ENCODE peak calls at places on chromosomes 11 and 22, in four cellular contexts. X is HL-60, V is K562, B is GM12878. Z is an unnamed sample.

GRCh38 chr11:62883677-62884076 is 3.0 kb downstream of the SLC3A2 start:
- DNase-seq in X (no peak), V (no peak), B (no peak), Z (no peak)

GRCh38 chr11:94169516-94169915 is 40.9 kb downstream of the PANX1 start:
- DNase-seq in X (no peak), V (no peak), B (no peak), Z (no peak)

GRCh38 chr11:95469268-95469667 is 238.3 kb upstream of the SESN3 start:
- DNase-seq in X (no peak), V (no peak), B (no peak), Z (no peak)

GRCh38 chr11:133029096-133029495 is 503.2 kb downstream of the OPCML start:
- DNase-seq in X (no peak), V (no peak), B (no peak), Z (no peak)

GRCh38 chr11:29009426-29009825 is 901.2 kb downstream of the METTL15 start:
- DNase-seq in X (no peak), V (no peak), B (no peak), Z (no peak)

GRCh38 chr11:78573271-78574035 is 1.2 kb downstream of the NARS2 start:
- DNase-seq in X (no peak), V (no peak), B (no peak), Z (no peak)

GRCh38 chr11:73951797-73952196 is 971 bp downstream of the DNAJB13 start:
- DNase-seq in X (no peak), V (no peak), B (no peak), Z (no peak)

GRCh38 chr11:85595285-85595884 is 31.8 kb downstream of the DLG2 start:
- DNase-seq in X (no peak), V (peak; percentile 34), B (peak; percentile 3), Z (no peak)

GRCh38 chr11:119085523-119085878 is 820 bp downstream of the HMBS start:
- DNase-seq in X (no peak), V (peak; percentile 52), B (no peak), Z (no peak)

GRCh38 chr11:32594272-32594671 is 10.6 kb downstream of the EIF3M start:
- DNase-seq in X (peak; percentile 68), V (no peak), B (no peak), Z (no peak)

GRCh38 chr22:39297490-39298193 is 21.8 kb downstream of the RPL3 start:
- DNase-seq in X (no peak), V (no peak), B (no peak), Z (no peak)

GRCh38 chr11:19714387-19715363 is 2.0 kb downstream of the NAV2 start:
- DNase-seq in X (no peak), V (peak; percentile 14), B (no peak), Z (no peak)

GRCh38 chr22:44091021-44091721 is 67.1 kb downstream of the PARVB start:
- DNase-seq in X (peak; percentile 7), V (peak; percentile 20), B (no peak), Z (no peak)

GRCh38 chr11:66842896-66843775 is at the start of gene RCE1:
- DNase-seq in X (peak; percentile 84), V (peak; percentile 93), B (peak; percentile 37), Z (peak; percentile 97)

GRCh38 chr11:102603091-102603490 is 22.0 kb downstream of the MMP20 start:
- DNase-seq in X (no peak), V (no peak), B (no peak), Z (no peak)

DNA sequence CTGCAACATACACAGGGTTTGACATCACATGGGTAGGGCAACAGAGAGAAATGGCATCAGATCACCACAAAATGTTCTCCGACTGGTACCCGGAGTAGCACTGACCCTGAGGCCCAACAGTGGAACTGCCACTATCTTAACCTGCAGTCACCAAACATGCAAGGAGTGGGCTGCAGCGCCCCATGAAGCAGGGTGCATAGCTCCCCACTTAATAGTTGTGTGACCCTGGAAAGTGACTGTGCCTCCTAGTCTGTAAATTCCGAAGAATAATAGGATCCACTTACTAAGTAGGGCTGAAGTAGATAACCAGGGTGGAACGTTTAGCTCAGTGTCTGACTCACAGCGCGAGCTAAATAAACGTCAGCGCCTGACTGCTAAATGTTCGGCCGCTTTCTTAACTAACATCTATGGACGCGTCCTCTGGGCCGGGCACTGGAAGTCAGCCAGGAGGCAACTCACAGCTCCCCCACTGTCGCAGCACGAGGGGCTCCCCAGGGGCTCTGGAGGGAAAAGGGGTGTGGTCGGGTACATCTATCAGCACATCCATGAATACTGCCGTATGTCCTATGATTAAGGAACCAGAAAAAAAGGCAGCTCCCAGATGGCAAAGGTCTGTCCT is 777 bp downstream of the LTO1 start:
- DNase-seq in X (peak; percentile 5), V (no peak), B (no peak), Z (no peak)
- TF ChIP-seq SPI1 in X (no peak), V (no peak), B (no peak), Z (no peak)

DNA sequence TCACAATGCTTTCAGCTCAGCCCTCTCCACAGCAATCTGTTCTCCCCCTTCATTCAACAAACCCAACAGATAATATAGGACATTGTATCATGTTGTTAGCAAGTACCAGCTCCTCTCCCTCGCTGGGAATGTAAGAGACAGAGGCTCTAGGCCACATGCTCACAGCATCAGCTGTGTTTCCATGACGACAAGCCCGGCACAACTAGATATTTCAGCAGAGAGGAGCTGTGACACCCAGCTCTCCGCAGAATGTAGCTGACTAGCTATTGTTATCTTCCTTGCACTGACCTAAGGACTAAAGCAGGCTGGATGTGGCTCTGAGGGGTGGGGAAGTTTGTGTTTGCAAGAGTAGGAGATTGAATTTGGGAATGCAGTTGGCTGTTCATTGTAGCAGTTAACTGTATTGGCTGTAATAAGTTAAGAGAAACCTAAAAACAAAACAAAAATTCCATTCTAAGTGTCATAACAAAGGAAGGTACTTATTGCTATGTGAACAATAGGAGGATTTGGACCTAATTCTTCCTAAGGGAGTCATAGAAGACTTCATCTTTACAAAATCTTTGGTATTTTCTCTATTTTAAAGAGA is 28.0 kb upstream of the RRAS2 start:
- DNase-seq in X (no peak), V (no peak), B (no peak), Z (no peak)
- TF ChIP-seq SPI1 in X (no peak), V (no peak), B (no peak), Z (no peak)

GRCh38 chr22:25360891-25361645 is 141.6 kb downstream of the CRYBB2 start:
- DNase-seq in X (no peak), V (no peak), B (no peak), Z (no peak)
- TF ChIP-seq SPI1 in X (no peak), V (no peak), B (no peak), Z (no peak)

DNA sequence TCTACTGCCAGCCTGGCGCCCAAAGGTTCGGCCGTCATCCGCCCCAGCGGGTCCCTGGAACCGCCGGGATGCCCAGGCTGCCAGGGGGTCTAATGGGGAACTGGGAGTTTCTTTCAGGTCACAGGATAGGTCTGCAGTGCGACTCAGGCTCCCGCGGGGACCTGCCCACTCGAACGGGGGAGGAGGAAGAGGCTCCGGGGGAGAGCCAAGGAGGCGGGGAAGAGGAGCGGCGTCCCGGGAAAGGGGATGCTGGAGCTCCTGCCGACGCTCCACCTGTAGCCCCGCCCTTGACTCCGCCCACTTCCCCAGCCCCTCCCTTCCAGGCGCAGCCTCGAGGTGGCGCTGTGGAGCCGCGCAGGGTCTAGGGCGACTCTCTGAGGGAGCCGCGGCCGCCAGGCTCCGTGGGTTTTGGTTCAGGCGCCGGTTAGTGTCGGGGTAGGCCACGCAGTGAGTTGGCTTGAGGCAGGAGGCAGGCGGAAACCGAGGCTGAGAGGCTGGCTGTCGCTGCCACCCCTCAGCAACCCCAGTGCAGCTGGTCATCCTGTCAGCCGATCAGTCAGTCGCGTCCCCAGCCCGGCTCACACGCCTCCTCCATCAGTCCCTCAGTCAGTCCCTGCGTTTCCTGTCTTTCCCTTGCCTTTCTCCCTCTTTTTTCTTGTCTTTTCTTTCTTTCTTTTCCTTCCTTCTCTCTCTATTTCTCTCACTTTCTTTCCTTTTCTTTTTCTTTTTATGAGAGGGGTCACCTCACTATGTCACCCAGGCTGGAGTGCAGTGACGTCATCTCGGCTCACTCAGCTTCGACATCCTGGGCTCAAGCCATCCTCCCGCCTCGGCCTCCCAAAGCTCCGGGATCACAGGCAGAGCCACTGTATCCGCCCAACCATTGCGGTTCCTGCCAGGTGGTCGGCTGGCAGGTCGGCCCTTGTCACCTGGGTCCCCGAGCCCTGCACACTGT is 26.4 kb downstream of the YWHAH start:
- DNase-seq in X (peak; percentile 78), V (peak; percentile 96), B (peak; percentile 20), Z (peak; percentile 85)
- TF ChIP-seq SPI1 in X (peak; percentile 59), V (no peak), B (peak; percentile 45), Z (peak; percentile 49)